ENCODE peak calls at places on chromosomes 5 and 9, in nine cellular contexts. D is fibroblast of lung, L is suprapubic skin, T is mucosa of descending colon, Q is NT2/D1, M is astrocyte of the cerebellum, S is breast epithelium, G is transverse colon, N is AG10803. J is an unnamed sample.
A peak's percentile ranks its signal among the peaks of the same experiment; 100 is the strongest.

GRCh38 chr9:87497604-87498045 is at the start of gene DAPK1:
- DNase-seq in M (no peak), T (peak; percentile 66), S (no peak), D (peak; percentile 34), N (no peak), L (no peak), G (peak; percentile 72), Q (peak; percentile 66), J (no peak)

GRCh38 chr5:168879929-168880328 is 300.8 kb upstream of the PANK3 start:
- DNase-seq in G (no peak), T (no peak), D (no peak), S (no peak), M (no peak), Q (no peak), N (peak; percentile 48), L (no peak), J (peak; percentile 8)

GRCh38 chr9:114290561-114290986 is 32.3 kb upstream of the ORM1 start:
- DNase-seq in M (no peak), T (no peak), L (no peak), D (no peak), G (peak; percentile 3), S (peak; percentile 38), Q (no peak), N (no peak), J (no peak)

GRCh38 chr9:124450241-124450924 is at the start of gene ADGRD2:
- DNase-seq in M (no peak), D (peak; percentile 28), S (peak; percentile 53), G (no peak), T (no peak), Q (peak; percentile 60), N (peak; percentile 17), L (peak; percentile 61), J (no peak)

GRCh38 chr9:120336021-120336752 is 243.8 kb downstream of the CDK5RAP2 start:
- DNase-seq in T (no peak), G (no peak), L (no peak), Q (no peak), S (no peak), M (no peak), D (peak; percentile 27), N (no peak), J (peak; percentile 26)

GRCh38 chr5:141001854-141002666 is 35.8 kb downstream of the PCDHAC2 start:
- DNase-seq in D (no peak), Q (peak; percentile 79), N (no peak), L (no peak), S (no peak), T (no peak), M (no peak), G (peak; percentile 8), J (no peak)

GRCh38 chr5:132662925-132663770 is 5.2 kb downstream of the IL13 start:
- DNase-seq in S (no peak), G (no peak), N (peak; percentile 12), T (no peak), Q (no peak), D (no peak), L (no peak), M (no peak), J (no peak)

GRCh38 chr9:86774101-86774500 is 173.2 kb downstream of the GAS1 start:
- DNase-seq in G (no peak), L (no peak), D (no peak), M (no peak), S (no peak), Q (no peak), N (peak; percentile 56), T (no peak), J (no peak)

GRCh38 chr5:124660229-124661093 is 86.0 kb downstream of the ZNF608 start:
- DNase-seq in L (no peak), T (no peak), N (peak; percentile 33), D (peak; percentile 65), M (peak; percentile 89), G (no peak), Q (no peak), S (no peak), J (no peak)

GRCh38 chr5:61200582-61201155 is 38.4 kb upstream of the SMIM15 start:
- DNase-seq in Q (no peak), N (peak; percentile 2), M (no peak), T (no peak), L (no peak), G (no peak), S (no peak), D (no peak), J (no peak)

GRCh38 chr9:27880640-27881039 is 307.4 kb upstream of the C9orf72 start:
- DNase-seq in T (no peak), N (no peak), G (no peak), S (no peak), Q (no peak), M (no peak), L (no peak), D (no peak), J (no peak)

GRCh38 chr5:154329519-154329918 is 116.3 kb upstream of the SAP30L start:
- DNase-seq in T (no peak), M (no peak), Q (no peak), D (no peak), L (no peak), N (no peak), G (no peak), S (no peak), J (no peak)

GRCh38 chr5:111385970-111386831 is 126.1 kb downstream of the STARD4 start:
- DNase-seq in G (no peak), D (no peak), L (no peak), T (no peak), Q (no peak), S (no peak), N (no peak), M (no peak), J (no peak)
- H3K4me3 ChIP-seq in G (no peak overlapping the region), D (no peak overlapping the region), L (no peak overlapping the region), T (no peak overlapping the region), Q (no peak overlapping the region), S (no peak overlapping the region), N (no peak overlapping the region), M (no peak overlapping the region), J (no peak overlapping the region)

DNA sequence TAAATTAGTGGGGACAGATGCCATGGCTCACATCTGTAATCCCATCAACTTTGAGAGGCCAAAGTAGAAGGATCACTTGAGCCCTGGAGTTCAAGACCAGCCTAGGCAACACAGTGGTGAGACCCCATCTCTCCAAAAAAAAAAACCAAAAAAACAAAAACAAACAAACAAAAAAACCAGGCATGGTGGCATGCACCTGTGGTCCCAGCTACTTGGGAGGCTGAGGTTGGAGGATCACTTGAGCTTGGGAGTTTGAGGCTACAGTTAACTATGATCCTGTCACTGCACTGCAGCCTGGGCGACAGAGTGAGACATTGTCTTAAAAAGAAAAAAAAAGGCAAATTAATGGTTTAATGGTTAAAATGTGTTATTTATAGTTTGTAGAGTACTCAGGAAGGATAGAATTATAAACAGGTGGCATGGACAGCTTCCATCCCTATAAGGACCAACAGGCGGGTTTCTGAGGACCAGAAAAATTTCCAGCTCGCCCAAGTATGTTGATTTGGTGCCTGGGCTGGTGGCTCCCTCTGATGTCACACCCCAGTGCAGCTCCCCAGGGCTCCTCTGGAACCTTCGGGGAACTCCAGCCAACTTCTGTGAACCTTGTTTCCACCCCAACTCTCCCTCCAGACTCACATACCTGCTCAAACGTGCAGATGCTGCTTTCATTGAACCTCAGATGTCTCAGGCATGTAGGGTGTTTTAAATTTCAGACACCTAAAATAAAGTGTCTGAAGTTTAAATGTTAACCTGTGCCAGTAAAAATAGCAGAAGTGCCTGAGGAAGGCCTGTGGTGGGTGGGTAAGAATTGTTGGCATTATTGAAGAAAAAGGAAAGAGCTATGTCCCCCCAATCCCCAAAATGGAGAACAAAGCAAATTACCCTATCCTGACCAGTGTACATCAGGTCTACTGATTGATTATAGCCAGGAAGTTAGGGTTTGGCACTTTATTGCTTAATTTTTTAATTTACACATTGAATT is 69.0 kb downstream of the TRIO start:
- DNase-seq in M (no peak), L (no peak), D (no peak), Q (no peak), S (no peak), T (peak; percentile 46), N (no peak), G (peak; percentile 54), J (no peak)
- H3K4me3 ChIP-seq in M (no peak overlapping the region), L (no peak overlapping the region), D (no peak overlapping the region), Q (no peak overlapping the region), S (no peak overlapping the region), T (no peak overlapping the region), N (no peak overlapping the region), G (peak overlapping the region; percentile 25), J (no peak overlapping the region)

GRCh38 chr9:5571629-5572232 is 57.2 kb upstream of the RIC1 start:
- DNase-seq in N (no peak), L (no peak), G (no peak), T (no peak), D (no peak), S (no peak), Q (no peak), M (no peak), J (no peak)

GRCh38 chr9:5577225-5577624 is 51.7 kb upstream of the RIC1 start:
- DNase-seq in N (no peak), T (no peak), S (no peak), Q (no peak), M (no peak), D (no peak), L (no peak), G (no peak), J (no peak)

GRCh38 chr9:5574998-5575397 is 53.9 kb upstream of the RIC1 start:
- DNase-seq in L (no peak), N (no peak), S (no peak), T (no peak), D (no peak), Q (no peak), M (no peak), G (no peak), J (no peak)

GRCh38 chr9:5578018-5578697 is 50.7 kb upstream of the RIC1 start:
- DNase-seq in S (no peak), G (no peak), D (no peak), N (peak; percentile 60), T (no peak), M (no peak), Q (no peak), L (no peak), J (no peak)

DNA sequence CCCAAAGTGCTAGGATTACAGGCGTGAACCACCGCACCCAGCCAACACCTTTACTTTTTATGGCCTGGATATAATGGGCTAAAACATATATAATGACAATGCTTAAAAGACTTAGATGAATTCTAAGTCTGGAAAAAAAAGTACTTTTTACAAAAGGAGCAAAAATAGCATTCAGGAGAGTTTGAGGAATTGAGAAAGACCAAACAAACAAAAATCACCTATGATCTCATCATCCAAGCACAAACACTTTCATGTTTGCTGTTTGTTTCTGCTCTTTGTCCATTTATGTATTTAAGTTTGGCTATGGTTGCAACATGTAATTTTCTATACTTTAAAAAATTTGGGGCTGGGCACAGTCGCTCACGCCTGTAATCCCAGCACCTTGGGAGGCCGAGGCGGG is 54.8 kb upstream of the RIC1 start:
- DNase-seq in M (no peak), Q (no peak), S (no peak), G (no peak), T (no peak), L (no peak), N (no peak), D (no peak), J (no peak)
- H3K4me3 ChIP-seq in M (no peak overlapping the region), Q (no peak overlapping the region), S (no peak overlapping the region), G (no peak overlapping the region), T (no peak overlapping the region), L (no peak overlapping the region), N (no peak overlapping the region), D (no peak overlapping the region), J (no peak overlapping the region)

DNA sequence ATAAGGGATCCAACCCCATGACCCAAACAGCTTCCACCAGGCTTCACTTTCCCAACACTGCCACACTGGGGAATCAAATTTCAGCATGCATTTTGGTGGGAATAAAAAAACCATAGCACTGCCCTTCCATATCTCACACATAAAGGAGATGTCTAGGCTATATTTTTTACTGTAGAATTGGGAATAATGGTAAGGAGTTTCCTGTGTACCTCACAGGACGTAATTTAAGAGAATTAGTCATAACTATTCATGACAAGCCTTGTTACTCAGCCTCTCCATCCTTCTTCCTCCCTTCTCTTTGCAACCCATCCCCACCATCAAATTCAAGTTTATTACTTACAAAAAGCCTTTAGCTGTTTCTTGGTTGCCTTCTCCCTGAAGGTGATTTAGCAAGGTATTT is 352.1 kb downstream of the MLLT3 start:
- DNase-seq in G (no peak), Q (no peak), M (no peak), S (no peak), N (no peak), T (no peak), L (no peak), D (no peak), J (no peak)
- H3K4me3 ChIP-seq in G (no peak overlapping the region), Q (no peak overlapping the region), M (no peak overlapping the region), S (no peak overlapping the region), N (no peak overlapping the region), T (no peak overlapping the region), L (no peak overlapping the region), D (no peak overlapping the region), J (no peak overlapping the region)